ENCODE peak calls at places on chromosome 5, in four cellular contexts. J is heart right ventricle; O is GM23248; L is naive thymus-derived CD4-positive, alpha-beta T cell. A is an unnamed sample.
A peak's percentile ranks its signal among the peaks of the same experiment; 100 is the strongest.

GRCh38 chr5:95961617-95962474 is at the start of gene ELL2:
- DNase-seq in J (peak; percentile 97), O (peak; percentile 99), L (peak; percentile 90), A (peak; percentile 96)

GRCh38 chr5:43156388-43156787 is 35.6 kb upstream of the NIM1K start:
- DNase-seq in J (no peak), O (no peak), L (no peak), A (no peak)

GRCh38 chr5:181108578-181109165 is 22.3 kb downstream of the OR2V1 start:
- DNase-seq in J (no peak), O (no peak), L (no peak), A (no peak)

GRCh38 chr5:178540526-178540925 is 49.7 kb downstream of the COL23A1 start:
- DNase-seq in J (no peak), O (no peak), L (no peak), A (no peak)

GRCh38 chr5:179763215-179763945 is 30.4 kb upstream of the LTC4S start:
- DNase-seq in J (peak; percentile 34), O (peak; percentile 87), L (peak; percentile 64), A (peak; percentile 84)

GRCh38 chr5:32767948-32768427 is 56.9 kb downstream of the NPR3 start:
- DNase-seq in J (no peak), O (peak; percentile 99), L (no peak), A (peak; percentile 70)

GRCh38 chr5:152514827-152515397 is 109.8 kb upstream of the NMUR2 start:
- DNase-seq in J (no peak), O (peak; percentile 64), L (no peak), A (peak; percentile 9)

GRCh38 chr5:82257729-82258128 is 20.4 kb downstream of the RPS23 start:
- DNase-seq in J (no peak), O (no peak), L (no peak), A (no peak)

GRCh38 chr5:167822241-167822640 is 469.2 kb upstream of the WWC1 start:
- DNase-seq in J (no peak), O (no peak), L (no peak), A (no peak)

GRCh38 chr5:138664276-138664943 is 88.8 kb upstream of the CTNNA1 start:
- DNase-seq in J (no peak), O (peak; percentile 69), L (no peak), A (no peak)

GRCh38 chr5:152676177-152676576 is 271.1 kb upstream of the NMUR2 start:
- DNase-seq in J (no peak), O (no peak), L (no peak), A (no peak)

GRCh38 chr5:94901071-94901979 is 282.9 kb downstream of the SLF1 start:
- DNase-seq in J (no peak), O (peak; percentile 72), L (no peak), A (peak; percentile 43)

GRCh38 chr5:159877087-159877486 is 39.2 kb upstream of the ADRA1B start:
- DNase-seq in J (no peak), O (no peak), L (no peak), A (no peak)

GRCh38 chr5:50292735-50293394 is 148.2 kb downstream of the EMB start:
- DNase-seq in J (no peak), O (no peak), L (no peak), A (no peak)

GRCh38 chr5:180639743-180640300 is 9.6 kb downstream of the FLT4 start:
- DNase-seq in J (no peak), O (no peak), L (no peak), A (no peak)

GRCh38 chr5:10719965-10720364 is 41.1 kb downstream of the DAP start:
- DNase-seq in J (no peak), O (peak; percentile 84), L (no peak), A (peak; percentile 85)

GRCh38 chr5:153441997-153442396 is 48.5 kb upstream of the GRIA1 start:
- DNase-seq in J (no peak), O (no peak), L (no peak), A (no peak)

GRCh38 chr5:68406767-68407232 is 191.2 kb downstream of the PIK3R1 start:
- DNase-seq in J (no peak), O (no peak), L (peak; percentile 29), A (no peak)

GRCh38 chr5:77272206-77272605 is 61.7 kb downstream of the PDE8B start:
- DNase-seq in J (no peak), O (peak; percentile 9), L (no peak), A (no peak)

GRCh38 chr5:108642170-108642906 is 105.4 kb upstream of the FER start:
- DNase-seq in J (no peak), O (peak; percentile 71), L (peak; percentile 52), A (peak; percentile 68)

GRCh38 chr5:87300744-87301143 is 33.1 kb downstream of the RASA1 start:
- DNase-seq in J (no peak), O (peak; percentile 98), L (no peak), A (peak; percentile 71)

GRCh38 chr5:96517294-96517693 is 84.2 kb upstream of the PCSK1 start:
- DNase-seq in J (no peak), O (peak; percentile 66), L (no peak), A (no peak)

GRCh38 chr5:17315710-17316221 is 98.3 kb downstream of the BASP1 start:
- DNase-seq in J (no peak), O (peak; percentile 83), L (no peak), A (peak; percentile 74)

GRCh38 chr5:107466233-107466769 is 204.4 kb downstream of the EFNA5 start:
- DNase-seq in J (no peak), O (no peak), L (no peak), A (peak; percentile 76)

GRCh38 chr5:125274938-125275759 is 528.7 kb upstream of the ZNF608 start:
- DNase-seq in J (no peak), O (no peak), L (no peak), A (no peak)

GRCh38 chr5:173853370-173854131 is 34.6 kb upstream of the CPEB4 start:
- DNase-seq in J (no peak), O (peak; percentile 14), L (no peak), A (no peak)

GRCh38 chr5:71925608-71926091 is 181.6 kb upstream of the MAP1B start:
- DNase-seq in J (no peak), O (peak; percentile 25), L (no peak), A (peak; percentile 28)

GRCh38 chr5:148884339-148885020 is 58.1 kb downstream of the ADRB2 start:
- DNase-seq in J (no peak), O (peak; percentile 44), L (no peak), A (no peak)

GRCh38 chr5:90921428-90921973 is 362.9 kb downstream of the ADGRV1 start:
- DNase-seq in J (no peak), O (no peak), L (no peak), A (no peak)

GRCh38 chr5:109655841-109656240 is 33.9 kb upstream of the MAN2A1 start:
- DNase-seq in J (no peak), O (peak; percentile 47), L (no peak), A (peak; percentile 60)

GRCh38 chr5:132023258-132024116 is 12.0 kb upstream of the ACSL6 start:
- DNase-seq in J (no peak), O (no peak), L (no peak), A (no peak)
- H3K27me3 ChIP-seq in J (peaks cover 7% of the 10 kb centered on the region), O (peaks cover 4% of the 10 kb centered on the region), L (no peaks in the 10 kb centered on the region), A (peaks cover 19% of the 10 kb centered on the region)

GRCh38 chr5:3024976-3025375 is 273.5 kb upstream of the IRX2 start:
- DNase-seq in J (no peak), O (no peak), L (no peak), A (peak; percentile 35)

GRCh38 chr5:3025392-3025791 is 273.9 kb upstream of the IRX2 start:
- DNase-seq in J (no peak), O (no peak), L (no peak), A (no peak)

GRCh38 chr5:3023678-3024077 is 272.2 kb upstream of the IRX2 start:
- DNase-seq in J (no peak), O (no peak), L (no peak), A (peak; percentile 31)

GRCh38 chr5:3024126-3024525 is 272.6 kb upstream of the IRX2 start:
- DNase-seq in J (no peak), O (no peak), L (no peak), A (no peak)

DNA sequence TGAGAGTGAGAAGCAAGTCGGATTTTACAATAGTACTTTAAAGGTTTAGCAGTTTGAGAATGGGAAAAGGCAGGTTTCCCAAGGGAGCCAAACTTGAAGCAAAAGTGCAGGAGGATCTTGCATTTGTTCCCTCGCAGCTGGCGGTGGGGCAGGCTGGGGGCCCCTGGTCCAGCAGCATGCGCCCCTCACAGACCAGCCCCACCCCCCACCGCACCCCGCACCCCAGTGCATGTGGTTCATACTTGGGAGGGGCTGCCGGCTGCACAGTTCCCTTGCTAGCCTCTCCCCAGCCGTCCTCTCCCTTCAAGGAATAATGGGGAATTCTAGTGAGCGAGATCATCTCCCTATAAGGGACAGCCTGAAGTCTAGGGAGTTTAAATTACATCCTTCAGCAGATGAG is 273.1 kb upstream of the IRX2 start:
- DNase-seq in J (no peak), O (no peak), L (no peak), A (no peak)
- H3K9me3 ChIP-seq in J (no peaks in the 10 kb centered on the region), O (no peaks in the 10 kb centered on the region), L (no peaks in the 10 kb centered on the region), A (peaks cover 53% of the 10 kb centered on the region)

GRCh38 chr5:135465391-135466122 is 13.4 kb upstream of the TIFAB start:
- DNase-seq in J (no peak), O (no peak), L (peak; percentile 3), A (no peak)
- H3K4me3 ChIP-seq in J (no peak overlapping the region), O (no peak overlapping the region), L (no peak overlapping the region), A (no peak overlapping the region)

GRCh38 chr5:176565760-176566288 is 16.7 kb downstream of the CDHR2 start:
- DNase-seq in J (no peak), O (no peak), L (no peak), A (no peak)
- H3K27me3 ChIP-seq in J (peaks cover 14% of the 10 kb centered on the region), O (no peaks in the 10 kb centered on the region), L (no peaks in the 10 kb centered on the region), A (peaks cover 23% of the 10 kb centered on the region)

GRCh38 chr5:26487553-26487952 is 550.8 kb downstream of the CDH9 start:
- DNase-seq in J (no peak), O (no peak), L (no peak), A (no peak)

DNA sequence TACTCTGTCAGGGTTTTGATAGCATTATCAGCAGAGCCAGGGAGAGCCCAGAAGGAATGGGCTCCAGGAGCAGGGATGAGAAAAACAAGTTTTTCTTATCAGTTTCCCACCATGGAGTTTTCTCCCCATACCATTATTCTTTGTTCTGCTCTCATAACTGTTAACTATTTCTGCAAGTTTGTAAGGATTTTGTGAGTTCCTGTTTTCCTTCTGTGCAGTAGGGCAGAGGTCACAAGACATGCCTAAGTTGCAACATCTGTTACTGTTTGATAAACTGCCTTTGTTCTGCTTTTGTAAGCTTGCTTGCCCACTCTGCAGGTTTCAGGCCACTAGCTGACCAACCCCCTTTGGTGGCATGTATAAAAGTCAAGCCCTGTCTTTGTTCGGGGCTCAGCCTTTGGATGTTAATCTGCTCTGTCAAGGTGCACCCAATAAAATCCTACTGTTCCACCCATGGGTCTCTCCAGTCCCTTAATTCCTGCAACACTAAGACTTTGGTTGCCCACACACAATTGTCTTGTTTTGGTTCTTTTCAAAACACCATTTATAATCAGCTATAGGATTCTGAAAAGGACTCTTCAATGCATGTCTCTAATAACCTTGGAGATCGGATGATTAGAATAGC is 545.4 kb downstream of the CDH9 start:
- DNase-seq in J (no peak), O (no peak), L (no peak), A (no peak)
- H3K9me3 ChIP-seq in J (peaks cover 13% of the 10 kb centered on the region), O (no peaks in the 10 kb centered on the region), L (no peaks in the 10 kb centered on the region), A (no peaks in the 10 kb centered on the region)

DNA sequence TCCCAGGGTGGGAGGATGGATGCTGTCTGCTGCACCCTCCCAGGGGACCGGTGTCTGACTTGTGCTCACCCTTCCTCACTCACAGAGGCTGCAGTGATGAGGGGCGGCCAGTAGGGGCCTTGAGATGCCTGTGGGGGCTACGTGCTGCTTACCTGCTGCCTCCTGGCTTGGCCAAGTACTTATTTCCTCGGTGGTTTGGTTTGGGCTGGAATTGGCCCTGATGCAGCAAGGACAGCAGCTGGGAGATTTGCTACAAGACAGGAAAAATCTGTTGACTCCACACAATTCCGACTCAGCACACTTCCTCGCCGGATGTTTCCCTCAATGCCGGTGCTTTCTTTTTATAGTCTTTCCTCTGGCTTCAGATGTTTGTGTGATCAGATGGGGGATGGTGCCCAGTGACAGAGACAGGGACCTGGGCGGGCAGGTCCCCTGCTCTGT is 6.6 kb downstream of the PCDH12 start:
- DNase-seq in J (no peak), O (no peak), L (peak; percentile 21), A (peak; percentile 49)
- H3K4me3 ChIP-seq in J (peak overlapping the region; percentile 60), O (no peak overlapping the region), L (no peak overlapping the region), A (no peak overlapping the region)